ENCODE peak calls at places on chromosomes 3 and 15, in nine cellular contexts. C, W, Y, R, J, L, S, U and A are unnamed samples.

GRCh38 chr3:111667621-111668239 is 72.6 kb upstream of the ZBED2 start:
- DNase-seq in W (no peak), R (no peak), J (peak; percentile 34), S (peak; percentile 65), Y (no peak), U (no peak), L (no peak), C (peak; percentile 28), A (no peak)

GRCh38 chr15:70253461-70254156 is 155.9 kb upstream of the TLE3 start:
- DNase-seq in R (no peak), C (no peak), J (no peak), W (no peak), U (no peak), S (peak; percentile 60), L (no peak), Y (no peak), A (no peak)

GRCh38 chr3:156605686-156606605 is 51.0 kb upstream of the SSR3 start:
- DNase-seq in U (peak; percentile 37), W (peak; percentile 43), R (peak; percentile 24), S (peak; percentile 72), C (peak; percentile 78), Y (peak; percentile 75), L (peak; percentile 48), J (peak; percentile 94), A (peak; percentile 71)

GRCh38 chr15:49055630-49056029 is 9.4 kb upstream of the SECISBP2L start:
- DNase-seq in C (no peak), R (no peak), U (no peak), Y (no peak), S (no peak), L (no peak), W (no peak), J (no peak), A (no peak)

GRCh38 chr3:102004561-102004960 is 155.2 kb downstream of the NFKBIZ start:
- DNase-seq in U (no peak), R (no peak), J (no peak), Y (no peak), L (no peak), W (no peak), C (no peak), S (no peak), A (no peak)

GRCh38 chr15:88894819-88895767 is at the start of gene HAPLN3:
- DNase-seq in Y (peak; percentile 29), R (peak; percentile 24), S (peak; percentile 82), C (no peak), L (peak; percentile 40), W (no peak), U (no peak), J (peak; percentile 45), A (no peak)

GRCh38 chr3:25856902-25857518 is 67.1 kb downstream of the OXSM start:
- DNase-seq in L (no peak), Y (no peak), W (no peak), R (no peak), J (peak; percentile 49), C (peak; percentile 63), U (peak; percentile 31), S (no peak), A (no peak)

GRCh38 chr15:47398594-47398993 is 318.7 kb upstream of the SEMA6D start:
- DNase-seq in Y (no peak), L (no peak), C (no peak), U (no peak), W (no peak), S (no peak), J (no peak), R (no peak), A (no peak)

GRCh38 chr3:46664971-46665762 is 28.3 kb downstream of the ALS2CL start:
- DNase-seq in R (no peak), U (no peak), W (peak; percentile 27), L (no peak), J (no peak), C (no peak), S (no peak), Y (no peak), A (no peak)

GRCh38 chr3:142236173-142236572 is 10.8 kb upstream of the GK5 start:
- DNase-seq in W (no peak), S (no peak), R (no peak), C (no peak), U (no peak), J (no peak), Y (no peak), L (no peak), A (no peak)

GRCh38 chr3:112092439-112093179 is 6.4 kb downstream of the C3orf52 start:
- DNase-seq in U (no peak), L (no peak), S (no peak), Y (no peak), J (peak; percentile 71), W (no peak), R (no peak), C (peak; percentile 56), A (no peak)

GRCh38 chr15:40271915-40272712 is 10.8 kb downstream of the ANKRD63 start:
- DNase-seq in L (no peak), C (no peak), W (no peak), R (no peak), J (no peak), U (no peak), Y (no peak), S (no peak), A (no peak)

GRCh38 chr3:48991851-48992545 is 2.0 kb downstream of the P4HTM start:
- DNase-seq in S (no peak), J (no peak), R (no peak), U (no peak), C (no peak), W (no peak), L (no peak), Y (no peak), A (no peak)

GRCh38 chr3:48990636-48991421 is 788 bp downstream of the P4HTM start:
- DNase-seq in C (peak; percentile 23), S (no peak), J (peak; percentile 28), U (peak; percentile 58), W (no peak), Y (peak; percentile 18), R (no peak), L (no peak), A (no peak)

GRCh38 chr3:48989126-48989795 is 780 bp upstream of the P4HTM start:
- DNase-seq in L (no peak), J (peak; percentile 17), W (no peak), R (no peak), C (no peak), U (no peak), Y (no peak), S (no peak), A (no peak)

GRCh38 chr3:48993834-48994233 is 3.8 kb downstream of the P4HTM start:
- DNase-seq in U (no peak), W (no peak), L (no peak), C (no peak), Y (no peak), S (no peak), R (no peak), J (no peak), A (no peak)

GRCh38 chr3:48989796-48990635 is at the start of gene P4HTM:
- DNase-seq in S (peak; percentile 95), U (peak; percentile 82), C (peak; percentile 93), L (peak; percentile 83), Y (peak; percentile 82), J (peak; percentile 95), W (peak; percentile 88), R (peak; percentile 63), A (peak; percentile 97)
- TF ChIP-seq CTCF in S (peak; percentile 36), U (peak; percentile 40), C (peak; percentile 52), L (peak; percentile 35), Y (no peak), J (peak; percentile 55), W (no peak), R (peak; percentile 39), A (peak; percentile 18)

GRCh38 chr15:77507151-77507847 is 86.6 kb downstream of the HMG20A start:
- DNase-seq in W (no peak), R (no peak), C (no peak), L (peak; percentile 78), S (peak; percentile 78), Y (peak; percentile 70), J (peak; percentile 23), U (no peak), A (peak; percentile 74)

GRCh38 chr15:77505556-77505955 is 84.9 kb downstream of the HMG20A start:
- DNase-seq in R (no peak), J (no peak), U (no peak), Y (peak; percentile 66), C (no peak), W (peak; percentile 34), L (no peak), S (no peak), A (peak; percentile 38)

GRCh38 chr15:77507911-77508310 is 87.2 kb downstream of the HMG20A start:
- DNase-seq in S (no peak), C (peak; percentile 40), R (no peak), J (peak; percentile 76), L (peak; percentile 54), U (no peak), W (no peak), Y (peak; percentile 40), A (peak; percentile 60)

GRCh38 chr15:77504871-77505270 is 84.2 kb downstream of the HMG20A start:
- DNase-seq in C (no peak), R (no peak), U (no peak), W (peak; percentile 13), J (no peak), L (no peak), S (no peak), Y (no peak), A (peak; percentile 19)

DNA sequence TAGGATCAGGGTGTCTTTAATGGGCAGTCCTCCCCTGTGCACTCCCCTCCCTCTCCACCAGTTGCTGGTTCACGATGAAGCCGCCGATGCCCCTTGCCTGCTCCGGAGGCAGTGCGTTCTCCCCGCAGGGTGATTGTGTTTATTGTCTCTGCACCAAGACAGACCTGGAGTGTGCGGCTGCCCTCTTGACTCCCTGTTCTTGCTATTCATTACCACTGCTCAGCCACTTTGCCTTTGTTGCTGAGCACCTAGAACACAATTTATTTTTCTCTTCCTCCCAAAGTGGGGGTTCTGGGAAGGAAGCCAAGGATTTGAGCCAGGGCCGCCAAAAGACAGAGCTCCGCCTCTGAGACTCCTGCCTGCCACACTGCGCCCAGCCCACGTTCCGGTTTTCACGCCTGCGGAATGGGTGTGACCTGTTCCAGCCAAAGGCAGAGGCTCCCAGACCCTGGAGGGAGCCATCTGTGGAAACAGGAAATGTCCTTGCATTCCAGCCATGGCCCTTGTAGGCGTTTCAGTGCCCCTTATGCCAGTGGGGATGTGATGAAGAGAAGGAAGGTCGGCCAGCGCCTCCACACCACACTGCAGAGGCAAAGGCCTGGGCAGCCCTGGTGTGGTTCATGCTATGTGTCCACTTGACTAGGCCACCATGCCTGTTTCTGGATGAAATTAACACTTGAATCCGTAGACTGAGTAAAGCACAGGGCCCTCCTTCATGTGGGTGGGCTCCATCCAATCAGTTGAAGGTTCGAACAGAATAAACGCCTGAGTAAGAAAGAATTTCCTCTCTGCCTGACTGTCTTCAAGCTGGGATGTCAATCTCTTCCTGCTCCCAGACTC is 85.8 kb downstream of the HMG20A start:
- DNase-seq in R (peak; percentile 36), W (peak; percentile 33), C (no peak), L (peak; percentile 84), Y (peak; percentile 72), U (no peak), S (peak; percentile 74), J (peak; percentile 55), A (peak; percentile 75)
- TF ChIP-seq CTCF in R (no peak), W (no peak), C (no peak), L (no peak), Y (no peak), U (no peak), S (no peak), J (no peak), A (no peak)

GRCh38 chr15:55774113-55774970 is 31.4 kb upstream of the PRTG start:
- DNase-seq in C (peak; percentile 17), U (peak; percentile 70), S (no peak), R (peak; percentile 71), Y (peak; percentile 35), J (no peak), W (peak; percentile 57), L (peak; percentile 17), A (no peak)
- TF ChIP-seq CTCF in C (peak; percentile 64), U (peak; percentile 49), S (peak; percentile 49), R (peak; percentile 75), Y (peak; percentile 69), J (peak; percentile 48), W (peak; percentile 75), L (peak; percentile 30), A (peak; percentile 23)

GRCh38 chr3:193563999-193564398 is 9.3 kb upstream of the ATP13A4 start:
- DNase-seq in C (no peak), L (no peak), S (no peak), R (no peak), U (peak; percentile 27), Y (no peak), W (no peak), J (no peak), A (no peak)
- TF ChIP-seq CTCF in C (no peak), L (no peak), S (no peak), R (no peak), U (peak; percentile 37), Y (no peak), W (no peak), J (no peak), A (no peak)